ENCODE peak calls at places on chromosomes 2 and 18, in four cellular contexts. N is SK-N-SH, U is ovary, L is tibial nerve. B is an unnamed sample.

GRCh38 chr2:161355106-161355505 is 46.9 kb downstream of the PSMD14 start:
- DNase-seq in N (no peak), U (no peak), L (no peak), B (no peak)

GRCh38 chr2:47272031-47272864 is 117.1 kb upstream of the STPG4 start:
- DNase-seq in N (peak), U (peak), L (peak), B (peak)

GRCh38 chr2:229861431-229861830 is 60.4 kb downstream of the TRIP12 start:
- DNase-seq in N (no peak), U (no peak), L (no peak), B (no peak)

GRCh38 chr18:13983506-13983905 is 68.2 kb upstream of the MC2R start:
- DNase-seq in N (no peak), U (no peak), L (no peak), B (no peak)

GRCh38 chr2:120842456-120843439 is 107.1 kb downstream of the GLI2 start:
- DNase-seq in N (no peak), U (peak), L (no peak), B (no peak)

GRCh38 chr2:121626777-121627524 is 22.3 kb downstream of the CLASP1 start:
- DNase-seq in N (no peak), U (peak), L (peak), B (no peak)

GRCh38 chr18:12312936-12313335 is 4.9 kb downstream of the TUBB6 start:
- DNase-seq in N (no peak), U (no peak), L (no peak), B (no peak)

GRCh38 chr2:7497223-7497622 is 580.0 kb downstream of the RNF144A start:
- DNase-seq in N (no peak), U (no peak), L (no peak), B (no peak)

GRCh38 chr2:199818001-199818400 is 33.0 kb downstream of the FTCDNL1 start:
- DNase-seq in N (no peak), U (no peak), L (no peak), B (no peak)

GRCh38 chr2:54881759-54882158 is 158.3 kb downstream of the EML6 start:
- DNase-seq in N (no peak), U (no peak), L (no peak), B (no peak)

GRCh38 chr2:166127217-166128155 is at the start of gene SCN1A:
- DNase-seq in N (peak), U (no peak), L (no peak), B (no peak)

GRCh38 chr2:239015769-239016675 is 168.1 kb downstream of the TWIST2 start:
- DNase-seq in N (no peak), U (peak), L (no peak), B (no peak)

GRCh38 chr18:68262697-68263293 is 452.1 kb downstream of the TMX3 start:
- DNase-seq in N (no peak), U (no peak), L (no peak), B (no peak)

GRCh38 chr18:22933206-22933957 is at the start of gene RBBP8:
- DNase-seq in N (peak), U (peak), L (peak), B (peak)

GRCh38 chr18:1017227-1017626 is 112.6 kb downstream of the ADCYAP1 start:
- DNase-seq in N (no peak), U (no peak), L (no peak), B (no peak)

GRCh38 chr2:143157001-143157798 is 28.0 kb downstream of the ARHGAP15 start:
- DNase-seq in N (no peak), U (no peak), L (no peak), B (no peak)

GRCh38 chr2:120376101-120376500 is 30.2 kb downstream of the INHBB start:
- DNase-seq in N (no peak), U (no peak), L (no peak), B (no peak)

GRCh38 chr2:23836971-23837565 is 89.9 kb downstream of the ATAD2B start:
- DNase-seq in N (no peak), U (no peak), L (no peak), B (no peak)

GRCh38 chr18:2572144-2572682 is 856 bp downstream of the NDC80 start:
- DNase-seq in N (no peak), U (no peak), L (no peak), B (no peak)

GRCh38 chr2:75035444-75036353 is 77.3 kb downstream of the POLE4 start:
- DNase-seq in N (no peak), U (no peak), L (no peak), B (no peak)

GRCh38 chr2:176584333-176584732 is 315.1 kb downstream of the MTX2 start:
- DNase-seq in N (no peak), U (no peak), L (no peak), B (no peak)

GRCh38 chr2:46955764-46956163 is 40.2 kb upstream of the MCFD2 start:
- DNase-seq in N (no peak), U (no peak), L (no peak), B (no peak)

GRCh38 chr2:190563109-190563508 is 28.6 kb upstream of the NEMP2 start:
- DNase-seq in N (no peak), U (no peak), L (no peak), B (no peak)

GRCh38 chr18:56327171-56327885 is 311.1 kb downstream of the TXNL1 start:
- DNase-seq in N (no peak), U (no peak), L (no peak), B (no peak)

GRCh38 chr2:189104926-189105325 is 74.6 kb downstream of the COL5A2 start:
- DNase-seq in N (no peak), U (no peak), L (no peak), B (no peak)

GRCh38 chr2:118983133-118983532 is 41.1 kb downstream of the MARCO start:
- DNase-seq in N (no peak), U (no peak), L (no peak), B (no peak)

DNA sequence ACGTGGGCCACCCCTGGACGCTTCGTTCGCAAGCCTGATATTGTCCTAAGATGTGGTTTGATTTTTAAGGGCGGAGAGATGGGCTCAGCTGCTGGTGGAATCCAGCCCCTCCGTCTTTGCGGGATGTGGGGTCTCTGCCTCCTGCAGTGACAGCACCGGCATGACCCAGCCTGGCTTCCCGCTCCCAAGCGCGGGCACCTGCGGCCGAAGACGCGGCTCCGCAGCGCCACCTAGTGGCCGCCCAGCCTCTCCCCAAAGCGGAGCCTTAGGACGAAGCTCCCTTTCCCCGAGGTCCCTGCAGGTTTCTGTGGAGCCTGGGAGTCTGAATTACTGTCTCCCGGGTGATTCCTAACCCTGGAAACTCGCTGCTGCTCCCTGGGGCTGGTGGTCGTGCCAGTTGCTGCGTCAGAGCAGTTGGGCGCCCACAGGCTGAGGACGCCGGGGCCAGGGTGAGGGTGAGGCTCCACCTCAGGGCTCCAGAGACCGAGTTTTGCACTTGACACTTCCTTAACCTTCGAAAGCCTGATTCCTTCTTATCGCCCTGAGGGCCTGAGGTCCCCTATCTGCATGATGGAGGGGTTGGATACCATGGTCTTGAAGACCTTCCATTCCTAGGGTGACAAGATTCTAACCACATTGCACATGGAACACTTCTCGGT is 137.5 kb downstream of the TPO start:
- DNase-seq in N (peak), U (peak), L (no peak), B (no peak)
- H3K4me3 ChIP-seq in N (no peak), U (no peak), L (no peak), B (no peak)

DNA sequence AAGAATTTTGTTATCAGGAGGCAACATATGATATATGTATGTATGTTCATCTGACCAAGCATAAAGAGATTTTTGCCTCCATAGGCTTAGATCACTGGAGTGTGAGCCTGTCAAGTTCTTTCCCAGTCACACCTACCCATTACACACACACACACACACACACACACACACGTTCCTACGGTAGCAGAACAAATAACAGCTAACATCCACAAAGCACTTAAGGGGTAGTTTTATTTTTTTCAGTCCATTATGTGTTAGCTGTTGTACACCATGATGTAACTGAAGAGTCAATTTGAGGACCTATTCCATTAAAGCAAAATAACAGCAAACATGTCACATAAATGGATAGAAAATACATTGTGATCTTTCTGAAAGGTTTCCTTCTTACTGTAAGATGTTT is 39.5 kb downstream of the UGP2 start:
- DNase-seq in N (no peak), U (no peak), L (no peak), B (no peak)
- TF ChIP-seq EP300 in N (no peak), U (no peak), L (no peak), B (no peak)

GRCh38 chr2:149456285-149456684 is 125.9 kb downstream of the LYPD6 start:
- DNase-seq in N (no peak), U (no peak), L (no peak), B (no peak)
- TF ChIP-seq CTCF in N (no peak), U (no peak), L (no peak), B (no peak)

DNA sequence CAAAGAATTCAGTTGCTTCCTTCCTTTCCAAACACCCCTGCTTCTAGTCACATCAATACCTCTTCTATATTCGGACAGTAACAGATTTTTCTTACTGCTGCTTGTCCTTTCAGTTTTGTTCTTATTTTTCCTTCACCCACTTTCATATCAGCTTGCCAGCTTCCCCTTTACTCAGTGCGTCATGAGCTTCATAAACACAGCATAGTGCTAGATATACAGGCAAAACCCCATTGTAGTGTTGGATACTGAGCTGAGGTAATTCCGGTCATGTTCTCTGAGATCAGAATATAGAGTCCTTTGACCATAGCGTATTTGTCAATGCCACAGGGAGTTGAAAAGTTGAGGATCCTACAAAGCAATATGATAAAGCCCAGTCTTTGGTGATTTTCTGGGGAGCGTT is 2.4 kb downstream of the FARP2 start:
- DNase-seq in N (no peak), U (no peak), L (no peak), B (no peak)
- H3K4me3 ChIP-seq in N (no peak), U (no peak), L (no peak), B (no peak)